ENCODE peak calls at places on chromosomes 5 and 9, in ten cellular contexts. Y, W, N, J, H, Z, X, I, E and L are unnamed samples.

GRCh38 chr5:40666657-40667056 is 13.1 kb upstream of the PTGER4 start:
- DNase-seq in Z (no peak), Y (no peak), J (no peak), N (no peak), I (no peak), E (no peak), H (no peak), W (no peak), X (no peak), L (no peak)

GRCh38 chr9:16068476-16068875 is 515.6 kb downstream of the CCDC171 start:
- DNase-seq in X (no peak), N (no peak), I (no peak), J (no peak), Y (no peak), Z (no peak), H (no peak), W (no peak), E (no peak), L (no peak)

GRCh38 chr5:177369050-177369912 is 11.6 kb downstream of the RGS14 start:
- DNase-seq in W (peak), N (no peak), Z (peak), H (peak), E (no peak), Y (no peak), X (peak), J (no peak), I (peak), L (no peak)

GRCh38 chr5:102498271-102499034 is at the start of gene SLCO6A1:
- DNase-seq in I (no peak), H (no peak), X (no peak), N (no peak), E (no peak), J (no peak), W (no peak), Y (peak), Z (no peak), L (no peak)

GRCh38 chr5:156473271-156473935 is 146.4 kb downstream of the SGCD start:
- DNase-seq in I (peak), H (no peak), Z (no peak), J (no peak), E (no peak), N (no peak), X (no peak), W (peak), Y (no peak), L (peak)

GRCh38 chr5:68242743-68243142 is 27.2 kb downstream of the PIK3R1 start:
- DNase-seq in Y (no peak), E (no peak), N (no peak), X (no peak), Z (no peak), I (peak), H (no peak), W (peak), J (no peak), L (peak)

GRCh38 chr9:130692365-130692764 is 1.2 kb upstream of the EXOSC2 start:
- DNase-seq in H (peak), E (no peak), Y (peak), I (peak), N (no peak), X (no peak), J (no peak), W (no peak), Z (peak), L (no peak)

GRCh38 chr5:112861638-112861985 is 525 bp downstream of the SRP19 start:
- DNase-seq in I (no peak), Z (no peak), E (no peak), X (no peak), W (peak), N (no peak), H (no peak), Y (no peak), J (no peak), L (no peak)

GRCh38 chr5:40557486-40557885 is 122.2 kb upstream of the PTGER4 start:
- DNase-seq in Z (no peak), Y (no peak), X (no peak), J (no peak), W (no peak), I (peak), E (no peak), H (no peak), N (no peak), L (peak)

GRCh38 chr5:179233909-179234562 is 111.2 kb downstream of the ADAMTS2 start:
- DNase-seq in N (peak), Z (no peak), I (no peak), W (no peak), Y (peak), E (no peak), H (no peak), J (no peak), X (no peak), L (no peak)

GRCh38 chr9:123927625-123928308 is 2.2 kb downstream of the DENND1A start:
- DNase-seq in Y (no peak), X (peak), I (peak), N (no peak), H (no peak), W (peak), J (no peak), E (peak), Z (no peak), L (peak)

GRCh38 chr5:133663380-133664054 is 51.2 kb upstream of the FSTL4 start:
- DNase-seq in H (no peak), E (no peak), N (no peak), J (no peak), Z (no peak), I (no peak), W (no peak), Y (no peak), X (no peak), L (no peak)

GRCh38 chr5:135240283-135240633 is 158.8 kb downstream of the MACROH2A1 start:
- DNase-seq in I (no peak), H (no peak), X (no peak), Y (peak), Z (no peak), J (peak), N (no peak), E (no peak), W (no peak), L (no peak)

GRCh38 chr9:96418920-96419690 is 935 bp upstream of the ZNF367 start:
- DNase-seq in I (peak), W (peak), E (peak), Y (peak), X (peak), H (peak), N (peak), Z (peak), J (peak), L (peak)

GRCh38 chr9:92350129-92350739 is 24.5 kb downstream of the CENPP start:
- DNase-seq in I (peak), E (no peak), J (no peak), W (peak), X (no peak), N (no peak), H (no peak), Y (no peak), Z (no peak), L (peak)

GRCh38 chr9:6829027-6829426 is 71.3 kb downstream of the KDM4C start:
- DNase-seq in N (no peak), I (peak), X (no peak), Z (no peak), Y (no peak), E (no peak), W (no peak), H (peak), J (no peak), L (peak)

GRCh38 chr5:137101544-137101943 is 397.6 kb downstream of the SPOCK1 start:
- DNase-seq in W (peak), E (no peak), N (no peak), Z (no peak), I (peak), Y (no peak), H (no peak), X (no peak), J (no peak), L (no peak)

GRCh38 chr5:176730815-176731475 is 79.4 kb upstream of the UNC5A start:
- DNase-seq in I (no peak), X (no peak), Y (no peak), Z (no peak), W (no peak), N (peak), E (no peak), H (no peak), J (no peak), L (no peak)

GRCh38 chr5:9156282-9156681 is 389.6 kb downstream of the SEMA5A start:
- DNase-seq in X (peak), Y (peak), E (no peak), Z (peak), I (peak), H (peak), J (peak), N (peak), W (peak), L (peak)
- TF ChIP-seq CTCF in X (peak), Y (peak), E (peak), Z (peak), I (peak), H (peak), J (peak), N (peak), W (peak), L (peak)

GRCh38 chr9:128724744-128725211 is 851 bp upstream of the ZDHHC12 start:
- DNase-seq in W (peak), J (peak), Y (peak), N (peak), Z (peak), X (peak), I (peak), E (peak), H (peak), L (peak)
- TF ChIP-seq CTCF in W (no peak), J (no peak), Y (no peak), N (no peak), Z (no peak), X (peak), I (no peak), E (peak), H (no peak), L (no peak)

DNA sequence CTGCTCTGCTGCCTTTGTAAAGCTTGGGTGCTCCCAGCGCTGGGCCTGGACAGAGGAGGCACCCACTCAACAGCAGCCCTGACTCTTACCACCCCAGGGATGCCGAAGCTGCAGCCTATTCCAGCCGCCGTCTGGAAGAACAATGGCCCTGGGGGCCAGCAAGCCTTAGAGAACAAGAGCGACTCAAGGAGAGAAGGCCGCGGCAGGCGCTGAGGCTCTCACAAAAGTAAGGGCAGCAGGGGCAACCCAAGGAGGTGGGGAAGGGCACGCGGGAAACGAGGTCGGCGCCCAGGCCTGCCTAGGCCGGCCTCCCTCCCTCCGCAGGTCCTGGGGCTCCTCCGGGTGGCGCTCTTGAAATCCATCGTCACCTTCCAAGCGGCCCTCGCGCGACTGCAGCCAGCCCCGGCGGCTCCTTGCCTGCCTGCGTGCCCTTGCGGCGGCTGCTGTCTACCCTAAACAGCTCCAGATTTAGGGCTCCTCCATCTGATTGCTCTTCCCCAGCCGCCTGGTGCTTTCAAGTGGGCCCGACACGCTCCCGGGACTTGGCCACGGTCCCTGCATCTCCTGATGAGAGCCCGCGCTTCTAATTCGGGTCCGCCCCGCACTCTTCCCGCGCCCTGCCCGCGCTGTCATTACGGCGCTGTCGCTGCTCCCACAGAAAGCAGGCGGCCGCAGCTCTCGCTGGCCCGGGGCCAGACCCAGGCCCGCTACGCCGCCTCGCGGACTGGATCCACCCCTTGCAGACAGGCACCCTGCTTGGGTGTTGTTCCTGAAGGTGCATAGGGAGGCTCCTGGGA is 213.3 kb downstream of the SEMA6A start:
- DNase-seq in W (no peak), E (peak), J (no peak), N (peak), H (peak), Y (peak), X (no peak), I (peak), Z (peak), L (no peak)
- TF ChIP-seq CTCF in W (no peak), E (peak), J (no peak), N (peak), H (peak), Y (peak), X (no peak), I (no peak), Z (peak), L (no peak)

GRCh38 chr5:33549982-33550567 is 109.3 kb downstream of the TARS1 start:
- DNase-seq in W (no peak), X (no peak), H (no peak), Z (no peak), Y (no peak), J (no peak), E (no peak), N (no peak), I (no peak), L (no peak)
- TF ChIP-seq CTCF in W (no peak), X (no peak), H (no peak), Z (no peak), Y (no peak), J (no peak), E (no peak), N (no peak), I (no peak), L (no peak)

GRCh38 chr9:122134822-122135528 is 24.6 kb downstream of the NDUFA8 start:
- DNase-seq in X (no peak), Y (no peak), N (no peak), E (no peak), H (peak), J (no peak), I (peak), Z (no peak), W (peak), L (no peak)
- TF ChIP-seq CTCF in X (no peak), Y (peak), N (no peak), E (no peak), H (peak), J (no peak), I (no peak), Z (no peak), W (no peak), L (no peak)

DNA sequence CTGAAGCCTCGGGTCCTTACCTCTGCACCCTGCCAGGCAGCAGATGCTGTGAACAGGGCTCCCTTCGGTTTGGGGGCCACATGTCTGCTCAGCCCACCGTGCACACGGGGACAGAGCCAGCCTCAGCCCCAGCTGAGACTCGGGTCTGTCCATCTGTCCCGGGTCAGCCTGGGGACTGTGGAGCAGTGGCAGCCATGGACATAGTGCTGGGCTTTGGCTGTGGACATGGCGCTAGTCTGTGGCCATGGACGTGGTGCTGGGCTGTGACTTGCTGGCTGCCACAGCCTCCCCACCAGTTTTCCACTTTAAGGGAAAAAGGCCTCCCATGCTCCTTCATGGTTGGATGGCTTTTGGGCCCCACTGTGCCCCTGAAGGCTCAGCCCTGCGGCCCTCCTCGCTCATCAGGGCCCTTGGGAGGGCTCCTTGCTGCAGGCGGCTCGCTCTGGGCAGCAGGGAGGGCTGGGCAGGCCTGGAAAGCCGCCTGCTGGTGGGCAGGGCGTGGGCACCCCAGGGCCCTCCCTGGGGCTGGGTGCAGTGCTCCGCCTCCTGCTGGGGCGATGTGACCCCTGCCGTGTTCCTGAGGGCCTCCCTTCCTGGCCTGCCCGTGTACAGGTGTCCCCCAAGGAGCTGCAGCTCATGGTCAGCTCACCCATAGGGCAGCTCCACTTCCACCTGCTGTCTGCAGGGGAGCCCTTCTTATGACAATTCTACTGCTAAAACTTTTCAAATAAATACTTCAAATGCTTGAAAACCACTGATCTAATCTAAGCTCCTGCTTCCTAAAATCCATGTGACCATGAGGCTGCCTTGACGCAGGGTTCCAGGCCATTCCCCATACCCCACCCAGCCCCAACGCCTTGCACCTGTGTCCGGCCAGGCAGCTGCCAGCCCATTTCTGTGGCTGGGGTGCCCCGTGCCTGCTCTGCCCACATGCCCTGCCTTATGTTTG is 112.1 kb upstream of the LMX1B start:
- DNase-seq in I (no peak), W (no peak), E (no peak), X (no peak), Y (no peak), J (no peak), H (no peak), Z (no peak), N (no peak), L (no peak)
- TF ChIP-seq CTCF in I (no peak), W (no peak), E (no peak), X (no peak), Y (no peak), J (no peak), H (no peak), Z (no peak), N (no peak), L (peak)

GRCh38 chr5:85556464-85556863 is 1061.3 kb upstream of the COX7C start:
- DNase-seq in I (no peak), N (no peak), H (no peak), E (no peak), X (no peak), Y (no peak), W (no peak), Z (no peak), J (no peak), L (no peak)
- TF ChIP-seq CTCF in I (no peak), N (no peak), H (no peak), E (no peak), X (no peak), Y (no peak), W (no peak), Z (no peak), J (no peak), L (no peak)

DNA sequence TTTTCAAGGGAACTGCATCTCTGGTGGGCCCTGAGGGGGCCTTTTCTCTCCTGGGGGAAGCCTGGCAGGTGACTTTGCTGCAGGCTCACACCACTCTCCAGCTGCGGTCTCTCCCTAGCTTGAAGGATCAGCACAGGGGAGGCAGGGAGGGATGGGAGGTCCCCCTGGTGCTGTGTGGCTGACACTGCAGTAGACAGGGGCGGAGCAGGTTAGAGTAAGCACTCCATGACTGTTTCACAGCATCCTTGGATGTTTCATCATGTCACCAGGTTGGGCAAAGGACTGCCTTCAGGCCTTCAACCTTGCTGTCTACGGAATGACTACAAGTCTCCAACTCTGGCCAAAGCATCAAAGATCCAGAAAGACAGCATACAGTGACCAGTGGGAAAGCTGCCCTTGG is 470.7 kb downstream of the CDK5RAP2 start:
- DNase-seq in J (no peak), N (no peak), W (no peak), Y (peak), X (peak), H (peak), Z (peak), I (no peak), E (no peak), L (no peak)
- TF ChIP-seq CTCF in J (no peak), N (no peak), W (no peak), Y (peak), X (peak), H (peak), Z (peak), I (no peak), E (no peak), L (no peak)

GRCh38 chr5:146052780-146053179 is 52.6 kb downstream of the PLAC8L1 start:
- DNase-seq in E (no peak), I (peak), X (peak), H (peak), J (no peak), N (no peak), W (no peak), Z (no peak), Y (no peak), L (no peak)
- TF ChIP-seq CTCF in E (peak), I (peak), X (peak), H (peak), J (no peak), N (no peak), W (peak), Z (peak), Y (peak), L (peak)

GRCh38 chr9:88388203-88388885 is at the start of gene SPIN1:
- DNase-seq in W (peak), Y (peak), H (peak), I (peak), X (peak), E (peak), Z (peak), J (peak), N (peak), L (peak)
- TF ChIP-seq CTCF in W (peak), Y (peak), H (peak), I (no peak), X (peak), E (no peak), Z (no peak), J (peak), N (peak), L (peak)